ENCODE peak calls at places on chromosomes 13 and 19, in four cellular contexts. One of them, this sample, is unnamed.

GRCh38 chr13:97933736-97934135 is 19.7 kb upstream of the IPO5 start:
- DNase-seq in cardiac fibroblast: no peak
- DNase-seq in fibroblast of the aortic adventitia: no peak
- DNase-seq in activated B cell treated with CpG ODN at 0.5 μM for 24 hours: no peak
- DNase-seq in this sample: no peak

GRCh38 chr13:114031631-114032030 is 57.8 kb upstream of the C13orf46 start:
- DNase-seq in cardiac fibroblast: no peak
- DNase-seq in fibroblast of the aortic adventitia: peak
- DNase-seq in activated B cell treated with CpG ODN at 0.5 μM for 24 hours: no peak
- DNase-seq in this sample: no peak

GRCh38 chr19:18776736-18777135 is 14.4 kb downstream of the COMP start:
- DNase-seq in cardiac fibroblast: peak
- DNase-seq in fibroblast of the aortic adventitia: peak
- DNase-seq in activated B cell treated with CpG ODN at 0.5 μM for 24 hours: no peak
- DNase-seq in this sample: no peak

GRCh38 chr19:11737964-11738745 is 591 bp downstream of the ZNF823 start:
- DNase-seq in cardiac fibroblast: peak
- DNase-seq in fibroblast of the aortic adventitia: peak
- DNase-seq in activated B cell treated with CpG ODN at 0.5 μM for 24 hours: peak
- DNase-seq in this sample: peak

GRCh38 chr13:27405521-27406134 is 18.8 kb upstream of the GTF3A start:
- DNase-seq in cardiac fibroblast: no peak
- DNase-seq in fibroblast of the aortic adventitia: no peak
- DNase-seq in activated B cell treated with CpG ODN at 0.5 μM for 24 hours: no peak
- DNase-seq in this sample: no peak

GRCh38 chr19:33661336-33661735 is 39.6 kb downstream of the CHST8 start:
- DNase-seq in cardiac fibroblast: no peak
- DNase-seq in fibroblast of the aortic adventitia: no peak
- DNase-seq in activated B cell treated with CpG ODN at 0.5 μM for 24 hours: no peak
- DNase-seq in this sample: no peak

GRCh38 chr13:26557051-26557392 is 461 bp upstream of the WASF3 start:
- DNase-seq in cardiac fibroblast: no peak
- DNase-seq in fibroblast of the aortic adventitia: no peak
- DNase-seq in activated B cell treated with CpG ODN at 0.5 μM for 24 hours: no peak
- DNase-seq in this sample: no peak

GRCh38 chr13:42991892-42992584 is at the start of gene EPSTI1:
- DNase-seq in cardiac fibroblast: peak
- DNase-seq in fibroblast of the aortic adventitia: peak
- DNase-seq in activated B cell treated with CpG ODN at 0.5 μM for 24 hours: peak
- DNase-seq in this sample: peak

GRCh38 chr19:6721773-6722172 is 1.3 kb upstream of the C3 start:
- DNase-seq in cardiac fibroblast: no peak
- DNase-seq in fibroblast of the aortic adventitia: no peak
- DNase-seq in activated B cell treated with CpG ODN at 0.5 μM for 24 hours: no peak
- DNase-seq in this sample: no peak

DNA sequence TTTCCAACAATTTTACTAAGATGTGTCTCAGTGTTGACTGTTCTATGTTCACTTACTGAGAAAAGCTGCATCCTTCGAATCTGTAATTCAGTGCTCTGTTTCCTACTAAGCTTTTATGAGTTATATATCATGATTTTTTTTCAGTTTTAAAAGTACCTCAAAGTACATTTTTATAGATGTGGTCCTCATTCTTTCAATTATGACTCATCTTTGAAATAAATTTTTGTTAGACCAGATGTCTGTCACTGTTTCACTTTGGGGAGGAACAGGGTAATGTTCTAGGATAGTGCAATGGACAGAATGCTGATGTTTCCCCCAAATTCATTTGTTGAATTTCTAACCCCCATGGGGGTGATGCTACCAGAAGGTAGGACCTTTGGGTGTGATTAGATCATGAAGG is 74.8 kb downstream of the NALCN start:
- DNase-seq in cardiac fibroblast: peak
- DNase-seq in fibroblast of the aortic adventitia: peak
- DNase-seq in activated B cell treated with CpG ODN at 0.5 μM for 24 hours: no peak
- DNase-seq in this sample: no peak
- TF ChIP-seq CTCF in cardiac fibroblast: no peak
- TF ChIP-seq CTCF in fibroblast of the aortic adventitia: no peak
- TF ChIP-seq CTCF in activated B cell treated with CpG ODN at 0.5 μM for 24 hours: no peak
- TF ChIP-seq CTCF in this sample: no peak

GRCh38 chr13:52118095-52118494 is 10.8 kb downstream of the NEK5 start:
- DNase-seq in cardiac fibroblast: no peak
- DNase-seq in fibroblast of the aortic adventitia: no peak
- DNase-seq in activated B cell treated with CpG ODN at 0.5 μM for 24 hours: no peak
- DNase-seq in this sample: no peak
- TF ChIP-seq CTCF in cardiac fibroblast: no peak
- TF ChIP-seq CTCF in fibroblast of the aortic adventitia: no peak
- TF ChIP-seq CTCF in activated B cell treated with CpG ODN at 0.5 μM for 24 hours: no peak
- TF ChIP-seq CTCF in this sample: no peak

GRCh38 chr13:37706041-37706440 is 107.5 kb upstream of the POSTN start:
- DNase-seq in cardiac fibroblast: no peak
- DNase-seq in fibroblast of the aortic adventitia: no peak
- DNase-seq in activated B cell treated with CpG ODN at 0.5 μM for 24 hours: no peak
- DNase-seq in this sample: no peak

GRCh38 chr13:37701972-37702371 is 103.4 kb upstream of the POSTN start:
- DNase-seq in cardiac fibroblast: peak
- DNase-seq in fibroblast of the aortic adventitia: peak
- DNase-seq in activated B cell treated with CpG ODN at 0.5 μM for 24 hours: no peak
- DNase-seq in this sample: no peak

GRCh38 chr13:37700887-37701286 is 102.3 kb upstream of the POSTN start:
- DNase-seq in cardiac fibroblast: peak
- DNase-seq in fibroblast of the aortic adventitia: peak
- DNase-seq in activated B cell treated with CpG ODN at 0.5 μM for 24 hours: no peak
- DNase-seq in this sample: no peak

GRCh38 chr13:37701306-37701705 is 102.7 kb upstream of the POSTN start:
- DNase-seq in cardiac fibroblast: peak
- DNase-seq in fibroblast of the aortic adventitia: peak
- DNase-seq in activated B cell treated with CpG ODN at 0.5 μM for 24 hours: no peak
- DNase-seq in this sample: no peak
- TF ChIP-seq CTCF in cardiac fibroblast: no peak
- TF ChIP-seq CTCF in fibroblast of the aortic adventitia: no peak
- TF ChIP-seq CTCF in activated B cell treated with CpG ODN at 0.5 μM for 24 hours: no peak
- TF ChIP-seq CTCF in this sample: no peak

GRCh38 chr19:42311612-42312160 is 1.4 kb upstream of the TMEM145 start:
- DNase-seq in cardiac fibroblast: peak
- DNase-seq in fibroblast of the aortic adventitia: no peak
- DNase-seq in activated B cell treated with CpG ODN at 0.5 μM for 24 hours: no peak
- DNase-seq in this sample: no peak
- TF ChIP-seq CTCF in cardiac fibroblast: peak
- TF ChIP-seq CTCF in fibroblast of the aortic adventitia: no peak
- TF ChIP-seq CTCF in activated B cell treated with CpG ODN at 0.5 μM for 24 hours: no peak
- TF ChIP-seq CTCF in this sample: no peak

GRCh38 chr19:40888191-40888590 is 6.2 kb upstream of the CYP2A7 start:
- DNase-seq in cardiac fibroblast: no peak
- DNase-seq in fibroblast of the aortic adventitia: no peak
- DNase-seq in activated B cell treated with CpG ODN at 0.5 μM for 24 hours: no peak
- DNase-seq in this sample: no peak
- TF ChIP-seq CTCF in cardiac fibroblast: no peak
- TF ChIP-seq CTCF in fibroblast of the aortic adventitia: no peak
- TF ChIP-seq CTCF in activated B cell treated with CpG ODN at 0.5 μM for 24 hours: no peak
- TF ChIP-seq CTCF in this sample: no peak

GRCh38 chr19:35154535-35155406 is at the start of gene FXYD5:
- DNase-seq in cardiac fibroblast: peak
- DNase-seq in fibroblast of the aortic adventitia: peak
- DNase-seq in activated B cell treated with CpG ODN at 0.5 μM for 24 hours: peak
- DNase-seq in this sample: peak
- TF ChIP-seq CTCF in cardiac fibroblast: peak
- TF ChIP-seq CTCF in fibroblast of the aortic adventitia: peak
- TF ChIP-seq CTCF in activated B cell treated with CpG ODN at 0.5 μM for 24 hours: no peak
- TF ChIP-seq CTCF in this sample: no peak

GRCh38 chr19:54010474-54010873 is 19.0 kb downstream of the CACNG6 start:
- DNase-seq in cardiac fibroblast: no peak
- DNase-seq in fibroblast of the aortic adventitia: no peak
- DNase-seq in activated B cell treated with CpG ODN at 0.5 μM for 24 hours: no peak
- DNase-seq in this sample: no peak

GRCh38 chr19:54013866-54014265 is 22.4 kb downstream of the CACNG6 start:
- DNase-seq in cardiac fibroblast: no peak
- DNase-seq in fibroblast of the aortic adventitia: no peak
- DNase-seq in activated B cell treated with CpG ODN at 0.5 μM for 24 hours: no peak
- DNase-seq in this sample: no peak

GRCh38 chr19:54014920-54015560 is 23.6 kb downstream of the CACNG6 start:
- DNase-seq in cardiac fibroblast: no peak
- DNase-seq in fibroblast of the aortic adventitia: no peak
- DNase-seq in activated B cell treated with CpG ODN at 0.5 μM for 24 hours: no peak
- DNase-seq in this sample: no peak

GRCh38 chr19:54011507-54012211 is 20.2 kb downstream of the CACNG6 start:
- DNase-seq in cardiac fibroblast: no peak
- DNase-seq in fibroblast of the aortic adventitia: no peak
- DNase-seq in activated B cell treated with CpG ODN at 0.5 μM for 24 hours: no peak
- DNase-seq in this sample: no peak

GRCh38 chr19:54009440-54009839 is 18.0 kb downstream of the CACNG6 start:
- DNase-seq in cardiac fibroblast: no peak
- DNase-seq in fibroblast of the aortic adventitia: no peak
- DNase-seq in activated B cell treated with CpG ODN at 0.5 μM for 24 hours: no peak
- DNase-seq in this sample: no peak
- TF ChIP-seq CTCF in cardiac fibroblast: no peak
- TF ChIP-seq CTCF in fibroblast of the aortic adventitia: no peak
- TF ChIP-seq CTCF in activated B cell treated with CpG ODN at 0.5 μM for 24 hours: no peak
- TF ChIP-seq CTCF in this sample: no peak

GRCh38 chr13:33466262-33466661 is 180.7 kb upstream of the STARD13 start:
- DNase-seq in cardiac fibroblast: no peak
- DNase-seq in fibroblast of the aortic adventitia: no peak
- DNase-seq in activated B cell treated with CpG ODN at 0.5 μM for 24 hours: no peak
- DNase-seq in this sample: no peak
- TF ChIP-seq CTCF in cardiac fibroblast: peak
- TF ChIP-seq CTCF in fibroblast of the aortic adventitia: no peak
- TF ChIP-seq CTCF in activated B cell treated with CpG ODN at 0.5 μM for 24 hours: no peak
- TF ChIP-seq CTCF in this sample: no peak

DNA sequence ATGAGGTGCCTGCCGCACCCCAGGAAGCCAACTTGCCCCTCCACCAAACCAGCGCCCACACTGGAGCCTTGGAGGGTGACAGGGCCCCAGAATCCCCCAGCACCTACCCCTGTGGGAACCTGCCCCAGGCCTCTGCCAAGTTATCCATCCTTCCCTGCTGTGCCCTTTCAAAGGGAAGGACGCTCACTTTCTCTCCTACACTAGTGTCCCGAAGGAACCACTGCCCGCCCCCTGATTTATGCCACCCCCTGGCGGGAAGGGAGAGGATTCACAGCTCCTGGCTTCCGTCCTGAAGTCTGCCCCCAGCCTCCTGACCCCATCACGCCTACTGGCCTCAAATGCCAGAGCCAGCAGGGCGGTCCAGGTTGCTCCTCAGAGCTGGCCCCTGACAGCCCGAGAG is 1.4 kb downstream of the EVI5L start:
- DNase-seq in cardiac fibroblast: peak
- DNase-seq in fibroblast of the aortic adventitia: peak
- DNase-seq in activated B cell treated with CpG ODN at 0.5 μM for 24 hours: no peak
- DNase-seq in this sample: no peak
- TF ChIP-seq CTCF in cardiac fibroblast: peak
- TF ChIP-seq CTCF in fibroblast of the aortic adventitia: peak
- TF ChIP-seq CTCF in activated B cell treated with CpG ODN at 0.5 μM for 24 hours: no peak
- TF ChIP-seq CTCF in this sample: no peak

GRCh38 chr13:110105136-110105535 is 201.8 kb downstream of the COL4A1 start:
- DNase-seq in cardiac fibroblast: no peak
- DNase-seq in fibroblast of the aortic adventitia: no peak
- DNase-seq in activated B cell treated with CpG ODN at 0.5 μM for 24 hours: no peak
- DNase-seq in this sample: no peak
- TF ChIP-seq CTCF in cardiac fibroblast: no peak
- TF ChIP-seq CTCF in fibroblast of the aortic adventitia: no peak
- TF ChIP-seq CTCF in activated B cell treated with CpG ODN at 0.5 μM for 24 hours: no peak
- TF ChIP-seq CTCF in this sample: no peak

This sample was measured in CD14-positive monocyte.